ENCODE peak calls at places on chromosomes 3 and 15, in ten cellular contexts. One of them, this sample, is unnamed.
A peak's percentile ranks its signal among the peaks of the same experiment; 100 is the strongest.

GRCh38 chr15:40990789-40991188 is 37.5 kb downstream of the CHAC1 start:
- DNase-seq in B cell: no peak
- DNase-seq in mammary epithelial cell: no peak
- DNase-seq in H1: no peak
- DNase-seq in neural progenitor cell: no peak
- DNase-seq in foreskin fibroblast: no peak
- DNase-seq in CD8-positive, alpha-beta T cell: no peak
- DNase-seq in hepatocyte: no peak
- DNase-seq in CD4-positive, alpha-beta T cell: no peak
- DNase-seq in ovary: no peak
- DNase-seq in this sample: no peak

GRCh38 chr3:149658444-149659172 is 783 bp upstream of the WWTR1 start:
- DNase-seq in B cell: no peak
- DNase-seq in mammary epithelial cell: peak; percentile 80
- DNase-seq in H1: peak; percentile 79
- DNase-seq in neural progenitor cell: peak; percentile 74
- DNase-seq in foreskin fibroblast: peak; percentile 90
- DNase-seq in CD8-positive, alpha-beta T cell: no peak
- DNase-seq in hepatocyte: peak; percentile 84
- DNase-seq in CD4-positive, alpha-beta T cell: no peak
- DNase-seq in ovary: peak; percentile 80
- DNase-seq in this sample: no peak

GRCh38 chr3:152328841-152329240 is 60.1 kb downstream of the MBNL1 start:
- DNase-seq in B cell: no peak
- DNase-seq in mammary epithelial cell: peak; percentile 62
- DNase-seq in H1: no peak
- DNase-seq in neural progenitor cell: no peak
- DNase-seq in foreskin fibroblast: peak; percentile 89
- DNase-seq in CD8-positive, alpha-beta T cell: no peak
- DNase-seq in hepatocyte: peak; percentile 53
- DNase-seq in CD4-positive, alpha-beta T cell: no peak
- DNase-seq in ovary: no peak
- DNase-seq in this sample: no peak

GRCh38 chr3:22450785-22451400 is 699.9 kb upstream of the ZNF385D start:
- DNase-seq in B cell: no peak
- DNase-seq in mammary epithelial cell: no peak
- DNase-seq in H1: no peak
- DNase-seq in neural progenitor cell: no peak
- DNase-seq in foreskin fibroblast: peak; percentile 76
- DNase-seq in CD8-positive, alpha-beta T cell: no peak
- DNase-seq in hepatocyte: no peak
- DNase-seq in CD4-positive, alpha-beta T cell: no peak
- DNase-seq in ovary: no peak
- DNase-seq in this sample: no peak

GRCh38 chr3:115072265-115073008 is 74.7 kb downstream of the ZBTB20 start:
- DNase-seq in B cell: no peak
- DNase-seq in mammary epithelial cell: peak; percentile 56
- DNase-seq in H1: no peak
- DNase-seq in neural progenitor cell: no peak
- DNase-seq in foreskin fibroblast: peak; percentile 67
- DNase-seq in CD8-positive, alpha-beta T cell: no peak
- DNase-seq in hepatocyte: no peak
- DNase-seq in CD4-positive, alpha-beta T cell: no peak
- DNase-seq in ovary: no peak
- DNase-seq in this sample: no peak

GRCh38 chr3:170128259-170128976 is 53.1 kb downstream of the PHC3 start:
- DNase-seq in B cell: peak; percentile 69
- DNase-seq in mammary epithelial cell: no peak
- DNase-seq in H1: no peak
- DNase-seq in neural progenitor cell: no peak
- DNase-seq in foreskin fibroblast: no peak
- DNase-seq in CD8-positive, alpha-beta T cell: no peak
- DNase-seq in hepatocyte: no peak
- DNase-seq in CD4-positive, alpha-beta T cell: no peak
- DNase-seq in ovary: no peak
- DNase-seq in this sample: no peak

GRCh38 chr3:171790574-171790897 is 19.7 kb downstream of the PLD1 start:
- DNase-seq in B cell: no peak
- DNase-seq in mammary epithelial cell: no peak
- DNase-seq in H1: no peak
- DNase-seq in neural progenitor cell: no peak
- DNase-seq in foreskin fibroblast: no peak
- DNase-seq in CD8-positive, alpha-beta T cell: no peak
- DNase-seq in hepatocyte: no peak
- DNase-seq in CD4-positive, alpha-beta T cell: no peak
- DNase-seq in ovary: no peak
- DNase-seq in this sample: no peak

GRCh38 chr3:118369892-118370491 is 664.7 kb downstream of the IGSF11 start:
- DNase-seq in B cell: no peak
- DNase-seq in mammary epithelial cell: no peak
- DNase-seq in H1: no peak
- DNase-seq in neural progenitor cell: no peak
- DNase-seq in foreskin fibroblast: no peak
- DNase-seq in CD8-positive, alpha-beta T cell: no peak
- DNase-seq in hepatocyte: no peak
- DNase-seq in CD4-positive, alpha-beta T cell: no peak
- DNase-seq in ovary: no peak
- DNase-seq in this sample: no peak

GRCh38 chr3:135803291-135803690 is 162.2 kb upstream of the PPP2R3A start:
- DNase-seq in B cell: no peak
- DNase-seq in mammary epithelial cell: peak; percentile 8
- DNase-seq in H1: no peak
- DNase-seq in neural progenitor cell: no peak
- DNase-seq in foreskin fibroblast: no peak
- DNase-seq in CD8-positive, alpha-beta T cell: no peak
- DNase-seq in hepatocyte: no peak
- DNase-seq in CD4-positive, alpha-beta T cell: no peak
- DNase-seq in ovary: no peak
- DNase-seq in this sample: no peak

GRCh38 chr3:7075901-7076300 is 215.0 kb downstream of the GRM7 start:
- DNase-seq in B cell: no peak
- DNase-seq in mammary epithelial cell: no peak
- DNase-seq in H1: no peak
- DNase-seq in neural progenitor cell: no peak
- DNase-seq in foreskin fibroblast: no peak
- DNase-seq in CD8-positive, alpha-beta T cell: no peak
- DNase-seq in hepatocyte: no peak
- DNase-seq in CD4-positive, alpha-beta T cell: no peak
- DNase-seq in ovary: no peak
- DNase-seq in this sample: no peak
- TF ChIP-seq CTCF in B cell: no peak
- TF ChIP-seq CTCF in mammary epithelial cell: no peak
- TF ChIP-seq CTCF in H1: peak; percentile 25
- TF ChIP-seq CTCF in neural progenitor cell: peak; percentile 50
- TF ChIP-seq CTCF in foreskin fibroblast: no peak
- TF ChIP-seq CTCF in CD8-positive, alpha-beta T cell: no peak
- TF ChIP-seq CTCF in hepatocyte: peak; percentile 24
- TF ChIP-seq CTCF in CD4-positive, alpha-beta T cell: no peak
- TF ChIP-seq CTCF in ovary: no peak
- TF ChIP-seq CTCF in this sample: no peak

GRCh38 chr3:33064929-33065328 is 32.0 kb downstream of the GLB1 start:
- DNase-seq in B cell: no peak
- DNase-seq in mammary epithelial cell: no peak
- DNase-seq in H1: no peak
- DNase-seq in neural progenitor cell: no peak
- DNase-seq in foreskin fibroblast: no peak
- DNase-seq in CD8-positive, alpha-beta T cell: no peak
- DNase-seq in hepatocyte: no peak
- DNase-seq in CD4-positive, alpha-beta T cell: no peak
- DNase-seq in ovary: no peak
- DNase-seq in this sample: no peak
- TF ChIP-seq CTCF in B cell: peak; percentile 12
- TF ChIP-seq CTCF in mammary epithelial cell: no peak
- TF ChIP-seq CTCF in H1: no peak
- TF ChIP-seq CTCF in neural progenitor cell: no peak
- TF ChIP-seq CTCF in foreskin fibroblast: no peak
- TF ChIP-seq CTCF in CD8-positive, alpha-beta T cell: no peak
- TF ChIP-seq CTCF in hepatocyte: no peak
- TF ChIP-seq CTCF in CD4-positive, alpha-beta T cell: peak; percentile 54
- TF ChIP-seq CTCF in ovary: no peak
- TF ChIP-seq CTCF in this sample: no peak

GRCh38 chr3:8482263-8482662 is 19.4 kb upstream of the LMCD1 start:
- DNase-seq in B cell: no peak
- DNase-seq in mammary epithelial cell: no peak
- DNase-seq in H1: no peak
- DNase-seq in neural progenitor cell: no peak
- DNase-seq in foreskin fibroblast: no peak
- DNase-seq in CD8-positive, alpha-beta T cell: no peak
- DNase-seq in hepatocyte: no peak
- DNase-seq in CD4-positive, alpha-beta T cell: no peak
- DNase-seq in ovary: no peak
- DNase-seq in this sample: no peak

GRCh38 chr3:8482960-8483665 is 18.5 kb upstream of the LMCD1 start:
- DNase-seq in B cell: no peak
- DNase-seq in mammary epithelial cell: peak; percentile 87
- DNase-seq in H1: no peak
- DNase-seq in neural progenitor cell: no peak
- DNase-seq in foreskin fibroblast: peak; percentile 96
- DNase-seq in CD8-positive, alpha-beta T cell: no peak
- DNase-seq in hepatocyte: peak; percentile 63
- DNase-seq in CD4-positive, alpha-beta T cell: no peak
- DNase-seq in ovary: peak; percentile 82
- DNase-seq in this sample: no peak

GRCh38 chr3:8484409-8485140 is 17.0 kb upstream of the LMCD1 start:
- DNase-seq in B cell: no peak
- DNase-seq in mammary epithelial cell: no peak
- DNase-seq in H1: no peak
- DNase-seq in neural progenitor cell: no peak
- DNase-seq in foreskin fibroblast: no peak
- DNase-seq in CD8-positive, alpha-beta T cell: no peak
- DNase-seq in hepatocyte: no peak
- DNase-seq in CD4-positive, alpha-beta T cell: no peak
- DNase-seq in ovary: no peak
- DNase-seq in this sample: no peak

GRCh38 chr3:8480699-8481098 is 20.9 kb upstream of the LMCD1 start:
- DNase-seq in B cell: no peak
- DNase-seq in mammary epithelial cell: no peak
- DNase-seq in H1: no peak
- DNase-seq in neural progenitor cell: peak; percentile 12
- DNase-seq in foreskin fibroblast: no peak
- DNase-seq in CD8-positive, alpha-beta T cell: no peak
- DNase-seq in hepatocyte: no peak
- DNase-seq in CD4-positive, alpha-beta T cell: no peak
- DNase-seq in ovary: no peak
- DNase-seq in this sample: no peak

DNA sequence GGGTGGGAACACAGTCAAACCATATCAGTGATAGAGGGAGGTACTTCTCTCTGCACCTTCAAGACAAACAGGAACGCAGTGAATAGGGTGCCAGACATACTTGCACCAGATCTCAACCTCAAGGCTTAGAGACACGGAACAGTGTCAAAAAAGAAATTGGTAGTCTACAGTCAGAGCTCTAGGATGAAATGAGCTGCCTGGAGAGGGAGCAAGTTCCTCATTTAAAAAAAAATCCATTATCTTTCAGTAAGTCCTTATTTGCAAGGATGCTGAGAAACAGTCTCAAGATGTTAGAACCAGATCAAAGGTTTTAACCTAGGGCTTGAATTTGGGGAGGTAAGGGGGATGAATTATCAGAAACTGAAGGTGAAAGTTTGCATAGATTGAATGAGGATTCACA is 20.2 kb upstream of the LMCD1 start:
- DNase-seq in B cell: no peak
- DNase-seq in mammary epithelial cell: no peak
- DNase-seq in H1: no peak
- DNase-seq in neural progenitor cell: no peak
- DNase-seq in foreskin fibroblast: peak; percentile 51
- DNase-seq in CD8-positive, alpha-beta T cell: no peak
- DNase-seq in hepatocyte: no peak
- DNase-seq in CD4-positive, alpha-beta T cell: no peak
- DNase-seq in ovary: no peak
- DNase-seq in this sample: no peak
- TF ChIP-seq CTCF in B cell: no peak
- TF ChIP-seq CTCF in mammary epithelial cell: no peak
- TF ChIP-seq CTCF in H1: no peak
- TF ChIP-seq CTCF in neural progenitor cell: no peak
- TF ChIP-seq CTCF in foreskin fibroblast: no peak
- TF ChIP-seq CTCF in CD8-positive, alpha-beta T cell: no peak
- TF ChIP-seq CTCF in hepatocyte: no peak
- TF ChIP-seq CTCF in CD4-positive, alpha-beta T cell: no peak
- TF ChIP-seq CTCF in ovary: no peak
- TF ChIP-seq CTCF in this sample: no peak

GRCh38 chr15:95888762-95889161 is 441.7 kb upstream of the NR2F2 start:
- DNase-seq in B cell: no peak
- DNase-seq in mammary epithelial cell: no peak
- DNase-seq in H1: no peak
- DNase-seq in neural progenitor cell: no peak
- DNase-seq in foreskin fibroblast: no peak
- DNase-seq in CD8-positive, alpha-beta T cell: no peak
- DNase-seq in hepatocyte: no peak
- DNase-seq in CD4-positive, alpha-beta T cell: no peak
- DNase-seq in ovary: no peak
- DNase-seq in this sample: no peak
- TF ChIP-seq CTCF in B cell: no peak
- TF ChIP-seq CTCF in mammary epithelial cell: no peak
- TF ChIP-seq CTCF in H1: no peak
- TF ChIP-seq CTCF in neural progenitor cell: no peak
- TF ChIP-seq CTCF in foreskin fibroblast: no peak
- TF ChIP-seq CTCF in CD8-positive, alpha-beta T cell: no peak
- TF ChIP-seq CTCF in hepatocyte: no peak
- TF ChIP-seq CTCF in CD4-positive, alpha-beta T cell: no peak
- TF ChIP-seq CTCF in ovary: no peak
- TF ChIP-seq CTCF in this sample: no peak

This sample was measured in D721Med.